ENCODE peak calls at places on chromosomes 11 and 22, in ten cellular contexts. L, M, U, H, W, D, X, Z, O and T are unnamed samples.

GRCh38 chr11:11444027-11444799 is 91.2 kb upstream of the CSNK2A3 start:
- DNase-seq in L (no peak), M (no peak), U (no peak), H (no peak), W (no peak), D (no peak), X (no peak), Z (peak), O (no peak), T (no peak)

GRCh38 chr11:10694481-10695239 is 1.1 kb upstream of the IRAG1 start:
- DNase-seq in L (no peak), M (peak), U (no peak), H (no peak), W (no peak), D (no peak), X (no peak), Z (peak), O (no peak), T (no peak)

GRCh38 chr11:55806248-55806647 is 4.9 kb upstream of the OR5L1 start:
- DNase-seq in L (no peak), M (no peak), U (no peak), H (no peak), W (no peak), D (no peak), X (no peak), Z (no peak), O (no peak), T (no peak)

GRCh38 chr11:288328-289144 is at the start of gene PGGHG:
- DNase-seq in L (peak), M (no peak), U (peak), H (peak), W (peak), D (peak), X (peak), Z (no peak), O (peak), T (peak)

GRCh38 chr11:58900479-58901420 is 38.5 kb upstream of the GLYATL1 start:
- DNase-seq in L (peak), M (peak), U (peak), H (no peak), W (peak), D (peak), X (peak), Z (peak), O (peak), T (no peak)

GRCh38 chr11:109939176-109939810 is 153.9 kb upstream of the ZC3H12C start:
- DNase-seq in L (no peak), M (peak), U (peak), H (peak), W (peak), D (no peak), X (no peak), Z (peak), O (no peak), T (peak)

GRCh38 chr11:93821617-93822016 is 28.8 kb downstream of the VSTM5 start:
- DNase-seq in L (no peak), M (no peak), U (no peak), H (no peak), W (no peak), D (no peak), X (no peak), Z (no peak), O (no peak), T (no peak)

GRCh38 chr22:48857202-48857805 is 970.4 kb downstream of the BRD1 start:
- DNase-seq in L (peak), M (no peak), U (no peak), H (no peak), W (no peak), D (no peak), X (no peak), Z (no peak), O (no peak), T (no peak)

GRCh38 chr22:50704510-50705218 is 32.0 kb downstream of the SHANK3 start:
- DNase-seq in L (peak), M (no peak), U (no peak), H (no peak), W (no peak), D (no peak), X (no peak), Z (no peak), O (peak), T (no peak)

GRCh38 chr11:2728663-2729332 is 29.0 kb upstream of the KCNQ1OT1 start:
- DNase-seq in L (no peak), M (no peak), U (no peak), H (no peak), W (no peak), D (no peak), X (no peak), Z (no peak), O (no peak), T (no peak)